ENCODE peak calls at places on chromosomes 6 and 20, in seven cellular contexts. X is lung, I is aorta, J is brain microvascular endothelial cell, S is hepatocyte, W is A673, L is tibial artery. A is an unnamed sample. For H3K36me3, the result is how much of the 10 kb centered on the place peaks cover.

GRCh38 chr6:129801909-129802308 is 59.2 kb downstream of the TMEM244 start:
- DNase-seq in L (no peak), J (no peak), X (no peak), I (no peak), S (no peak), W (no peak), A (peak)

GRCh38 chr6:166781331-166781730 is 154.3 kb upstream of the RPS6KA2 start:
- DNase-seq in J (no peak), L (no peak), I (peak), W (no peak), S (no peak), X (peak), A (no peak)

GRCh38 chr20:16548073-16548672 is 25.1 kb downstream of the KIF16B start:
- DNase-seq in S (no peak), X (no peak), I (no peak), J (no peak), W (no peak), L (no peak), A (no peak)

GRCh38 chr6:127606131-127606562 is 29.2 kb downstream of the C6orf58 start:
- DNase-seq in L (no peak), I (no peak), S (peak), X (no peak), W (peak), J (peak), A (peak)

GRCh38 chr20:5535211-5535756 is 214.9 kb upstream of the SHLD1 start:
- DNase-seq in I (no peak), S (peak), L (no peak), J (peak), X (no peak), W (no peak), A (peak)

GRCh38 chr20:64129146-64129782 is 21.9 kb upstream of the NPBWR2 start:
- DNase-seq in S (no peak), X (no peak), I (peak), L (no peak), W (no peak), J (no peak), A (no peak)

GRCh38 chr6:43150051-43150751 is 20.9 kb upstream of the SRF start:
- DNase-seq in I (no peak), S (peak), X (no peak), J (no peak), W (no peak), L (no peak), A (no peak)

GRCh38 chr20:17646209-17646717 is 35.8 kb downstream of the RRBP1 start:
- DNase-seq in S (no peak), J (no peak), L (no peak), X (no peak), W (no peak), I (peak), A (no peak)

GRCh38 chr6:32855467-32856174 is 1.6 kb downstream of the PSMB9 start:
- DNase-seq in S (no peak), I (no peak), J (no peak), W (no peak), L (no peak), X (no peak), A (no peak)

GRCh38 chr6:39377530-39377929 is 55.0 kb upstream of the KCNK16 start:
- DNase-seq in S (peak), L (peak), J (peak), W (peak), I (no peak), X (peak), A (peak)

GRCh38 chr20:51750037-51750769 is 18.0 kb downstream of the ATP9A start:
- DNase-seq in J (peak), I (peak), S (peak), W (no peak), L (peak), X (peak), A (peak)

GRCh38 chr20:49284818-49285217 is 7.0 kb upstream of the ZNFX1 start:
- DNase-seq in S (no peak), J (no peak), I (no peak), X (no peak), L (no peak), W (no peak), A (no peak)

GRCh38 chr20:38178065-38178471 is 13.0 kb upstream of the TGM2 start:
- DNase-seq in L (no peak), W (no peak), S (no peak), X (no peak), J (no peak), I (peak), A (no peak)

GRCh38 chr6:82396964-82397761 is 33.5 kb downstream of the TPBG start:
- DNase-seq in J (peak), S (no peak), W (peak), X (no peak), I (no peak), L (no peak), A (peak)

DNA sequence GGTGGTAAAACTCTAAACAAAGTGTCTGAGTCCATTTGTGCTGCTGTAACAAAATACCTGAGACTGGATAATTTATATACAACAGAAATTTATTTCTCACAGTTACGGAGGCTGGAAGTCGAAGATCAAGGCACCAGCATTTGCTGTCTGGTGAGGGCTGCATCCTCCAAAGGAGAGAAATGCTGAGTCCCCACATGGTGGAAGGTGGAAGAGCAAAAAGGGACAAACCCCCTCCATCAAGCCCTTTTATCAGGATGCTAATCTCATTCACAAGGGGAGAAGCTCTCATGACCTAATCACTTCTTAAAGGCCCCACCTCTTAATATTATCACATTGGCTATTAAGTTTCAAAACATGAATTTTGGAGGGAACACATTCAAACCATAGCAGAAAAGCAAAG is 55.9 kb upstream of the SYNJ2 start:
- DNase-seq in J (no peak), S (no peak), L (no peak), I (no peak), X (no peak), W (no peak), A (no peak)
- H3K36me3 ChIP-seq in J (under half), S (under half), L (half or more), I (under half), X (under half), W (under half), A (under half)

DNA sequence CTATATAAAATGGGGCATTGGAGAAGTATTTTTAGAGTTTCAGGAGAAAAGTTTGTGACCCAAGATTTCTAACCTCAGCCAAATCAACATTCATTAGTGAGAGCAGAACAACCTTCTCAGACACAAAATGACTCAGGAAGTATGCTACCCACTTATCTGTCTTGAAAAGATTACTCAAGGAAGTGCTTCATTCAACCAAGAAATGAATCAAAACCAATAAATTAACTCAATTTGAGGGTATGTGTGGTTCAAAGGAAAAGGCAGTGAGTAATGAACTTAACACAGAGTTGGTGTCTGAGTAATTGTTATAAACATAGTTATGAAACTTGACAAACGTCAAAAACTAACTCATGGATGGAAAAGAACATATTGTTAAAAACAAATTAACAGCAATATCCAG is 227.6 kb downstream of the HAO1 start:
- DNase-seq in W (no peak), S (no peak), I (no peak), J (no peak), L (no peak), X (no peak), A (peak)
- H3K4me3 ChIP-seq in W (no peak), S (no peak), I (no peak), J (no peak), L (no peak), X (no peak), A (no peak)

DNA sequence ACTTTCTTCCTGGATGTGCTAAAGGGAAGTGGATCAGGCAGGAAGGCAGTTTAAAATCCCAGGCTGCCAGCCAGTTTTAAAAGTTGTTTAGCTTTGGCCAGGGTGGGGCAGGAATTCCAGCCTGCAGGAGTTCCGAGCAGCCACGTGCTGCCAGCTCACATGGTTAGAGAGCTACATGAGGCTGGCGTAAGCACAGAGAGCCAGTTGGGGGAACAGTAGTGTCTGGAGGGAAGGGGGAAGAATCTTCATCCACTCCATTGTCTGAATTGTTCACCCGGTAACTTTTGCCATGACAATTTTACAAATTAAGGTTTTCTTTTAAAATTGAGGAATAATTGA is 12.0 kb downstream of the CDC25B start:
- DNase-seq in W (peak), L (peak), J (no peak), X (peak), S (peak), I (peak), A (peak)
- H3K36me3 ChIP-seq in W (under half), L (under half), J (under half), X (under half), S (under half), I (under half), A (under half)

GRCh38 chr20:50450961-50451752 is 59.0 kb upstream of the PTPN1 start:
- DNase-seq in L (peak), W (peak), X (no peak), I (peak), J (peak), S (peak), A (no peak)
- H3K4me3 ChIP-seq in L (peak), W (peak), X (no peak), I (no peak), J (peak), S (no peak), A (no peak)

DNA sequence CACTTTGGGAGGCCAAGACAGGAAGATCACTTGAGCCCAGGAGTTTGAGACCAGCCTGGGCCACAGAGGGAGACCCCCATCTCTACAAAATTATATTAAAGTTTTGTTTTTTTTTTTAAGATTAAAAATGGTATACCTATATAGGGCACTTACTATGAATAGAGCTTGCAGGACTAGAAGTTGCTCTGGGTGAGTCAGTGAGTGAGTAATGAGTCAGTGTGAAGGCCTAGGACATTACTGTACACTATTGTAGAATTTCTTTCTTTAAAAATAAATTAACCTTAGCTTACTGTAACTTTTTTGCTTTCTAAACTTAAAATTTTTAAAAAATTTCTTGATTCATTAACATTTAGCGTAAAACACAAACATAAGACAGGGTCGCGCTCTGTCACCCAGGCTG is 29.7 kb downstream of the STK35 start:
- DNase-seq in X (no peak), S (no peak), L (no peak), W (no peak), J (peak), I (no peak), A (peak)
- H3K36me3 ChIP-seq in X (under half), S (under half), L (under half), W (under half), J (under half), I (under half), A (under half)

GRCh38 chr20:605237-605636 is 4.9 kb downstream of the TCF15 start:
- DNase-seq in S (no peak), W (no peak), I (no peak), X (no peak), L (no peak), J (no peak), A (no peak)

GRCh38 chr20:608970-609369 is 1.1 kb downstream of the TCF15 start:
- DNase-seq in L (no peak), J (no peak), W (no peak), I (no peak), S (no peak), X (no peak), A (no peak)

GRCh38 chr20:609371-609964 is 641 bp downstream of the TCF15 start:
- DNase-seq in L (no peak), I (no peak), W (no peak), X (no peak), S (no peak), J (no peak), A (no peak)

GRCh38 chr20:610130-611046 is at the start of gene TCF15:
- DNase-seq in L (no peak), W (peak), J (peak), X (no peak), S (peak), I (no peak), A (no peak)

DNA sequence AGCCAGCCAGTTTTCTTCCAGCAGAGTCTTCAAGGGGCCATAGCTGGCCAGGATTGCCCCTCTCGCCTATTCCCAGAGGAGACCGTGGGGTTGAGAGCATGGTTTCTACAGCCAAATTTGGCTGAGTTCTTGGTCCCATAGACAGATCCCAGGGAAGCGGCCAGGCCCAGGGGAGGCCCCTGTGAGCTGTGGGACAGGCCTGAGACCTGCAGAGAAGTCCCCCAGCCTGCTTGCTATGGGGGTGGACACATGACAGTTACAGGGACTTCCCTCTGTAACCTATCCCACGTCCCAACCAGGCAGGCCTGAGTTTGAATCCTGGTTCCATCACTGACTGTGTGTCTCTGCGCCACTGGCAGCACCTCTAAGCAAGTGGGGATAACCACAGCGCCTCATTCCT is 2.6 kb downstream of the TCF15 start:
- DNase-seq in I (no peak), S (no peak), J (no peak), L (no peak), W (no peak), X (no peak), A (no peak)
- H3K4me3 ChIP-seq in I (no peak), S (no peak), J (no peak), L (no peak), W (no peak), X (no peak), A (no peak)

GRCh38 chr6:47278545-47278944 is 31.2 kb downstream of the TNFRSF21 start:
- DNase-seq in W (no peak), X (no peak), S (peak), J (no peak), L (no peak), I (no peak), A (no peak)
- H3K36me3 ChIP-seq in W (under half), X (under half), S (under half), J (under half), L (under half), I (under half), A (under half)

DNA sequence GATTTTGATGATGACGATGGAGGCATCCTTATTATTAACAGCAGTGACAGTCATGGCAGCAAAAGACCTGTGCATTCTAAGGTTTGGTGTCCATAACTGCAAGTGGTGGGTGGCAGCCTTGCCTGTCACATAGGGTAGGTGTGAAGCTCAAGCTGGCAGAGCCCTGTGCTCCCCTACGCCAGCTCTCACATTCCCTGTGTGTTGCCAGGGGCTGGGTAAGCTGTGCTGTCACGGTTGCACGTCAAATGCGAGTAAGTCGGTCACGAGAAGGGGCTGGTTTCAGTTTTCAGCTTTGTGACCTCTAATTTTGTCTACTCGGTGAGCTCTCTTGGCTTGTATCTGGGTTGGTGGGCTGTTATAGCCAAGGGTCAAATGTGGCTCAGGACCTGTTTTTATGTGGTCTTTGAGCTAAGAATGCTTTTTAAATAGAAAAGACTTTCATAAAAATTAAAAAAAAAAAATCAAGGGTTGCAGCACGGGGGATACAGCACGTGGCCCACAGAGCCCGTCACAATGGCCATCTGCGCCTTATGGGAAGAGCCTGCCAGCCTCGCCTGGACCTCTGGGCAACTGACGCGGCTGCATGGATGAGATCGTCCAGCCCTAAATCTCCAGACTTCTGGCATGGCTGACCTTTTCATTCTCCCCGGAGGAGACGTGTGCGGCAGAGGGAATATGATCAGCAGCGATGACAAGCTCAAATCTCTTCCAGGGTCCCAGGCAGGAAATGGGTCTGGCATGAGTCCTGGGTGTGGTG is 148.5 kb downstream of the PHACTR3 start:
- DNase-seq in S (no peak), W (no peak), J (no peak), X (no peak), I (no peak), L (no peak), A (no peak)
- H3K4me3 ChIP-seq in S (no peak), W (no peak), J (no peak), X (no peak), I (no peak), L (no peak), A (no peak)

DNA sequence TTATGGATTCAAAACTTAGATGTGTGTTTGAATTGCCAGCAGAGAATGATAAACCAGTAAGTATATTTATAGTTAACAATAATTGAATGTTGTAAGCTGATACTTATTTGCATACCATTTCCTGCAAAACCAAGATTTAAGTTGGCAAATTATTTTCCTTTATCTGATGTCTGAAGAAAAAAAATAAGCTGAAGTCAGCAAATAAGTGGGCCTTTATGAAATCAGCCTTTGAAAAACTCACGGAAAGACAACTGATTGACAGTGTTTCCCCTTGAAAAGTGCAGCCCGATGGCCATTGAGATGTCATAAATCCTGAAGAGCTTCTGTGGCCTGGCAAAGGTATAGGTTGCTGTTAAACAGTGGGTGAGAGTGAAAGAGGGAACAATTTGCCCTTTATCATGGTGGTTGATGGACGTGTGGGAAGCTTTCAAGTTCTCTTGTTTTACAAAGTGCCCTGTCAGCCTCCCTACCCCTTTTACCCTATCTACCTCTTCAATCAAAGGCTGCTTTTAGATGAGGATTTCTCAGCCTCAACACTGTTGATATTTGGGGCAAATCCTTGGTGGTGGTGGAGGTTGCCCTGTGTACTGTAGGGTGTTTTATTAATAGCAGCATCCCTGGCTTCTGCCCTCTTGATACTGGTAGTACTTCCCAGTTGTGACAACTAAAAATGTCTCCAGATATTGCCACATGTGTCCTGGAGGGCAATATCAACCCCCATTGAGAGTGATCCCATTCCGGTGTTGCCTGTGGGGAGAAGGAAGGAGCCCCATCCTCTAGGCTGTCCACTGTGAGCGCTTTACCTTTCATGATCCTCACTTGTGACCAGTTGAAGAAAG is 50.2 kb downstream of the VAPB start:
- DNase-seq in L (no peak), X (no peak), J (no peak), S (no peak), I (no peak), W (peak), A (no peak)
- H3K36me3 ChIP-seq in L (under half), X (under half), J (under half), S (under half), I (under half), W (under half), A (under half)